ENCODE peak calls at places on chromosomes 2 and 18, in nine cellular contexts. X, K, G, Y, J, H, N, B and I are unnamed samples.

GRCh38 chr18:54671291-54671881 is 80.3 kb downstream of the DYNAP start:
- DNase-seq in X (peak; percentile 34), K (no peak), G (no peak), Y (peak; percentile 53), J (peak; percentile 42), H (peak; percentile 54), N (peak; percentile 25), B (no peak), I (peak; percentile 11)

GRCh38 chr2:172402184-172402583 is 25.2 kb upstream of the ITGA6 start:
- DNase-seq in X (no peak), K (no peak), G (no peak), Y (no peak), J (no peak), H (no peak), N (no peak), B (no peak), I (no peak)

GRCh38 chr18:44036500-44036899 is 644.2 kb upstream of the SETBP1 start:
- DNase-seq in X (no peak), K (no peak), G (peak; percentile 22), Y (no peak), J (no peak), H (peak; percentile 3), N (no peak), B (no peak), I (no peak)

GRCh38 chr2:189660803-189661147 is 484 bp upstream of the ASNSD1 start:
- DNase-seq in X (no peak), K (no peak), G (no peak), Y (no peak), J (no peak), H (no peak), N (no peak), B (no peak), I (no peak)

GRCh38 chr2:173355132-173355865 is 627 bp downstream of the CDCA7 start:
- DNase-seq in X (peak; percentile 83), K (no peak), G (peak; percentile 14), Y (peak; percentile 84), J (peak; percentile 60), H (peak; percentile 70), N (peak; percentile 47), B (peak; percentile 14), I (peak; percentile 53)

GRCh38 chr2:233689031-233689430 is 3.7 kb upstream of the UGT1A6 start:
- DNase-seq in X (no peak), K (no peak), G (no peak), Y (no peak), J (no peak), H (no peak), N (no peak), B (no peak), I (no peak)

GRCh38 chr2:180571559-180571958 is 408.8 kb upstream of the UBE2E3 start:
- DNase-seq in X (no peak), K (no peak), G (no peak), Y (peak; percentile 30), J (peak; percentile 77), H (peak; percentile 62), N (peak; percentile 52), B (no peak), I (no peak)

GRCh38 chr2:110896226-110896625 is 163.9 kb downstream of the ACOXL start:
- DNase-seq in X (no peak), K (no peak), G (no peak), Y (no peak), J (no peak), H (no peak), N (no peak), B (no peak), I (no peak)

GRCh38 chr2:135916232-135916631 is 40.0 kb upstream of the MCM6 start:
- DNase-seq in X (peak; percentile 81), K (no peak), G (no peak), Y (peak; percentile 43), J (peak; percentile 40), H (peak; percentile 51), N (no peak), B (no peak), I (peak; percentile 15)

GRCh38 chr2:88735853-88736252 is 44.4 kb downstream of the RPIA start:
- DNase-seq in X (peak; percentile 24), K (no peak), G (no peak), Y (no peak), J (no peak), H (peak; percentile 7), N (no peak), B (peak; percentile 69), I (peak; percentile 25)

GRCh38 chr2:106363788-106364187 is 104.4 kb downstream of the RGPD3 start:
- DNase-seq in X (no peak), K (no peak), G (no peak), Y (no peak), J (no peak), H (peak; percentile 3), N (no peak), B (no peak), I (no peak)

GRCh38 chr2:144520718-144521487 is 984 bp upstream of the ZEB2 start:
- DNase-seq in X (no peak), K (no peak), G (no peak), Y (peak; percentile 76), J (peak; percentile 62), H (peak; percentile 53), N (no peak), B (no peak), I (no peak)

GRCh38 chr2:84458436-84459027 is 548 bp downstream of the SUCLG1 start:
- DNase-seq in X (peak; percentile 41), K (no peak), G (peak; percentile 14), Y (peak; percentile 33), J (peak; percentile 12), H (peak; percentile 59), N (no peak), B (no peak), I (peak; percentile 12)

GRCh38 chr2:241802806-241803318 is 6.1 kb upstream of the NEU4 start:
- DNase-seq in X (no peak), K (no peak), G (no peak), Y (no peak), J (no peak), H (no peak), N (no peak), B (no peak), I (no peak)

GRCh38 chr2:26230806-26231205 is 13.6 kb downstream of the HADHA start:
- DNase-seq in X (no peak), K (no peak), G (no peak), Y (no peak), J (no peak), H (no peak), N (no peak), B (no peak), I (no peak)

GRCh38 chr2:228092056-228092455 is 89.4 kb downstream of the SPHKAP start:
- DNase-seq in X (no peak), K (no peak), G (no peak), Y (no peak), J (no peak), H (no peak), N (no peak), B (no peak), I (no peak)

GRCh38 chr2:173076557-173077345 is 1.1 kb downstream of the MAP3K20 start:
- DNase-seq in X (peak; percentile 44), K (no peak), G (peak; percentile 47), Y (peak; percentile 73), J (peak; percentile 48), H (peak; percentile 67), N (peak; percentile 55), B (no peak), I (peak; percentile 73)

GRCh38 chr2:148812306-148812705 is 62.7 kb upstream of the KIF5C start:
- DNase-seq in X (no peak), K (no peak), G (peak; percentile 90), Y (no peak), J (peak; percentile 51), H (peak; percentile 70), N (peak; percentile 10), B (no peak), I (peak; percentile 58)

GRCh38 chr2:197174539-197175094 is 136.0 kb downstream of the ANKRD44 start:
- DNase-seq in X (no peak), K (no peak), G (peak; percentile 60), Y (no peak), J (peak; percentile 69), H (peak; percentile 83), N (peak; percentile 29), B (peak; percentile 61), I (peak; percentile 42)

GRCh38 chr2:33535409-33535808 is 59.0 kb downstream of the RASGRP3 start:
- DNase-seq in X (no peak), K (no peak), G (no peak), Y (peak; percentile 39), J (no peak), H (no peak), N (no peak), B (peak; percentile 76), I (no peak)

GRCh38 chr2:40210344-40210967 is 241.4 kb downstream of the SLC8A1 start:
- DNase-seq in X (peak; percentile 13), K (no peak), G (no peak), Y (no peak), J (no peak), H (no peak), N (no peak), B (no peak), I (no peak)

GRCh38 chr2:6556755-6557154 is 309.0 kb downstream of the CMPK2 start:
- DNase-seq in X (no peak), K (no peak), G (no peak), Y (peak; percentile 91), J (peak; percentile 71), H (peak; percentile 14), N (peak; percentile 88), B (no peak), I (no peak)

GRCh38 chr2:236121546-236121945 is 46.6 kb downstream of the GBX2 start:
- DNase-seq in X (no peak), K (no peak), G (no peak), Y (peak; percentile 14), J (peak; percentile 16), H (peak; percentile 29), N (peak; percentile 7), B (no peak), I (peak; percentile 18)
- H3K4me1 ChIP-seq in X (no peaks in the 10 kb centered on the region), K (no peaks in the 10 kb centered on the region), G (no peaks in the 10 kb centered on the region), Y (peaks cover 5% of the 10 kb centered on the region), J (peaks cover 3% of the 10 kb centered on the region), H (no peaks in the 10 kb centered on the region), N (no peaks in the 10 kb centered on the region), B (no peaks in the 10 kb centered on the region), I (no peaks in the 10 kb centered on the region)

DNA sequence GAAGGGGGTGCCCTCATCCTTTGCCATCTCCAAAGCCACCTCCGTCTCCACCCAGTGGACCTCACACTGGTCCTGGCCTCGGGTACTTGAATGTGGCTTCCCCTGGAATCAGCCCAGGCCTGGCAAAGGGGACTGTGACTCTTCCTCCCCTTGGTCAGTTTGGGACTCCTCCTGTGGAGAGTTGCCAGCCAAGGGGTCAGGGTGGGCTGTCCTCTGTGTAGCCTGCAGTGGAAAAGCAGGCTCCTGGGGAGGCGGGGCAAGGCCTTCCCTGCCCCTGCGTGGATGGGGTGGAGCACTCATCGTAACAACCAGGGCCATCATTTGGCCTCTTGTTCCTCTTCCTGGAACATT is 59.8 kb downstream of the INHBB start:
- DNase-seq in X (no peak), K (no peak), G (no peak), Y (no peak), J (no peak), H (no peak), N (no peak), B (no peak), I (no peak)
- H3K4me1 ChIP-seq in X (no peaks in the 10 kb centered on the region), K (no peaks in the 10 kb centered on the region), G (no peaks in the 10 kb centered on the region), Y (peaks cover 6% of the 10 kb centered on the region), J (no peaks in the 10 kb centered on the region), H (no peaks in the 10 kb centered on the region), N (no peaks in the 10 kb centered on the region), B (no peaks in the 10 kb centered on the region), I (no peaks in the 10 kb centered on the region)

GRCh38 chr2:11186145-11186544 is 30.9 kb downstream of the SLC66A3 start:
- DNase-seq in X (no peak), K (no peak), G (no peak), Y (no peak), J (no peak), H (no peak), N (no peak), B (no peak), I (no peak)
- H3K4me1 ChIP-seq in X (no peaks in the 10 kb centered on the region), K (no peaks in the 10 kb centered on the region), G (no peaks in the 10 kb centered on the region), Y (no peaks in the 10 kb centered on the region), J (peaks cover 2% of the 10 kb centered on the region), H (peaks cover 13% of the 10 kb centered on the region), N (no peaks in the 10 kb centered on the region), B (no peaks in the 10 kb centered on the region), I (peaks cover 3% of the 10 kb centered on the region)

GRCh38 chr18:46289458-46289857 is 185.3 kb downstream of the HAUS1 start:
- DNase-seq in X (no peak), K (no peak), G (no peak), Y (no peak), J (no peak), H (no peak), N (no peak), B (no peak), I (no peak)
- H3K4me1 ChIP-seq in X (no peaks in the 10 kb centered on the region), K (no peaks in the 10 kb centered on the region), G (no peaks in the 10 kb centered on the region), Y (no peaks in the 10 kb centered on the region), J (no peaks in the 10 kb centered on the region), H (no peaks in the 10 kb centered on the region), N (no peaks in the 10 kb centered on the region), B (no peaks in the 10 kb centered on the region), I (no peaks in the 10 kb centered on the region)